ENCODE peak calls at places on chromosomes 16 and 17, in six cellular contexts. One of them, this sample, is unnamed.

GRCh38 chr16:27460663-27461482 is 58.9 kb downstream of the IL21R start:
- DNase-seq in AG04450: no peak
- DNase-seq in endothelial cell: no peak
- DNase-seq in Calu3: no peak
- DNase-seq in progenitor cell of endocrine pancreas: no peak
- DNase-seq in endothelial cell of umbilical vein: no peak
- DNase-seq in this sample: no peak

GRCh38 chr17:4476512-4477070 is 22.1 kb upstream of the SPNS2 start:
- DNase-seq in AG04450: no peak
- DNase-seq in endothelial cell: no peak
- DNase-seq in Calu3: peak; percentile 85
- DNase-seq in progenitor cell of endocrine pancreas: no peak
- DNase-seq in endothelial cell of umbilical vein: no peak
- DNase-seq in this sample: no peak

GRCh38 chr17:51260960-51261958 is 913 bp downstream of the UTP18 start:
- DNase-seq in AG04450: no peak
- DNase-seq in endothelial cell: peak; percentile 64
- DNase-seq in Calu3: peak; percentile 89
- DNase-seq in progenitor cell of endocrine pancreas: peak; percentile 65
- DNase-seq in endothelial cell of umbilical vein: peak; percentile 53
- DNase-seq in this sample: peak; percentile 79

GRCh38 chr16:68902376-68903345 is 59.3 kb downstream of the TANGO6 start:
- DNase-seq in AG04450: peak; percentile 15
- DNase-seq in endothelial cell: peak; percentile 50
- DNase-seq in Calu3: peak; percentile 76
- DNase-seq in progenitor cell of endocrine pancreas: peak; percentile 11
- DNase-seq in endothelial cell of umbilical vein: peak; percentile 77
- DNase-seq in this sample: no peak

GRCh38 chr17:79616801-79617200 is 6.0 kb upstream of the RBFOX3 start:
- DNase-seq in AG04450: no peak
- DNase-seq in endothelial cell: no peak
- DNase-seq in Calu3: no peak
- DNase-seq in progenitor cell of endocrine pancreas: no peak
- DNase-seq in endothelial cell of umbilical vein: no peak
- DNase-seq in this sample: no peak

GRCh38 chr17:72297326-72298115 is 176.7 kb downstream of the SOX9 start:
- DNase-seq in AG04450: no peak
- DNase-seq in endothelial cell: no peak
- DNase-seq in Calu3: no peak
- DNase-seq in progenitor cell of endocrine pancreas: no peak
- DNase-seq in endothelial cell of umbilical vein: no peak
- DNase-seq in this sample: no peak

GRCh38 chr16:23941963-23942564 is 106.3 kb downstream of the PRKCB start:
- DNase-seq in AG04450: no peak
- DNase-seq in endothelial cell: no peak
- DNase-seq in Calu3: no peak
- DNase-seq in progenitor cell of endocrine pancreas: no peak
- DNase-seq in endothelial cell of umbilical vein: no peak
- DNase-seq in this sample: no peak

GRCh38 chr16:78199325-78200022 is 100.0 kb downstream of the WWOX start:
- DNase-seq in AG04450: no peak
- DNase-seq in endothelial cell: no peak
- DNase-seq in Calu3: no peak
- DNase-seq in progenitor cell of endocrine pancreas: no peak
- DNase-seq in endothelial cell of umbilical vein: no peak
- DNase-seq in this sample: no peak

GRCh38 chr17:40179923-40180659 is 2.8 kb downstream of the RAPGEFL1 start:
- DNase-seq in AG04450: no peak
- DNase-seq in endothelial cell: no peak
- DNase-seq in Calu3: peak; percentile 79
- DNase-seq in progenitor cell of endocrine pancreas: no peak
- DNase-seq in endothelial cell of umbilical vein: no peak
- DNase-seq in this sample: no peak

GRCh38 chr16:71853413-71853812 is 7.6 kb downstream of the ATXN1L start:
- DNase-seq in AG04450: no peak
- DNase-seq in endothelial cell: no peak
- DNase-seq in Calu3: no peak
- DNase-seq in progenitor cell of endocrine pancreas: no peak
- DNase-seq in endothelial cell of umbilical vein: no peak
- DNase-seq in this sample: no peak

GRCh38 chr17:59830007-59830630 is 62.6 kb downstream of the TUBD1 start:
- DNase-seq in AG04450: no peak
- DNase-seq in endothelial cell: no peak
- DNase-seq in Calu3: peak; percentile 34
- DNase-seq in progenitor cell of endocrine pancreas: no peak
- DNase-seq in endothelial cell of umbilical vein: peak; percentile 44
- DNase-seq in this sample: no peak

DNA sequence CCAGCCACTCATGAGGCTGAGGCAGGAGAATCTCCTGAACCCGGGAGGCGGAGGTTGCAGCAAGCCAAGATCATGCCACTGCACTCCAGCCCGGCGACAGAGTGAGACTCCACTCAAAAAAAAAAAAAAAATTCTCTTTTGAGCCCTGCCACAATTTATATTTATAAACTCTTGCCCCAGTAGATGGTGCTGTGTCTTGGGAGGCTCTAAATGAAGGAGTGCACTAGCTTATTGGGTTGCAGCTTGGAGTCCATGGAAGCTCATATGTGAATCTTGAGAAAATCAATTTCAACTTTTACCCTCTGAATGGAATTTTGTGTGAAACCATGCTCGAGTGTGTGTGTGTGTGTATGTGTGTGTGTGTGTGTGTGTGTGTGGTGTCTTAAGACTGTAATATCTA is 420.1 kb downstream of the HS3ST4 start:
- DNase-seq in AG04450: no peak
- DNase-seq in endothelial cell: no peak
- DNase-seq in Calu3: no peak
- DNase-seq in progenitor cell of endocrine pancreas: no peak
- DNase-seq in endothelial cell of umbilical vein: no peak
- DNase-seq in this sample: no peak
- TF ChIP-seq CTCF in AG04450: no peak
- TF ChIP-seq CTCF in endothelial cell: no peak
- TF ChIP-seq CTCF in Calu3: no peak
- TF ChIP-seq CTCF in progenitor cell of endocrine pancreas: peak; percentile 20
- TF ChIP-seq CTCF in endothelial cell of umbilical vein: no peak
- TF ChIP-seq CTCF in this sample: no peak

GRCh38 chr17:78132086-78132676 is 1.6 kb downstream of the TMC8 start:
- DNase-seq in AG04450: no peak
- DNase-seq in endothelial cell: no peak
- DNase-seq in Calu3: peak; percentile 72
- DNase-seq in progenitor cell of endocrine pancreas: peak; percentile 43
- DNase-seq in endothelial cell of umbilical vein: no peak
- DNase-seq in this sample: no peak
- TF ChIP-seq CTCF in AG04450: no peak
- TF ChIP-seq CTCF in endothelial cell: no peak
- TF ChIP-seq CTCF in Calu3: no peak
- TF ChIP-seq CTCF in progenitor cell of endocrine pancreas: no peak
- TF ChIP-seq CTCF in endothelial cell of umbilical vein: no peak
- TF ChIP-seq CTCF in this sample: no peak

GRCh38 chr17:76793775-76794174 is 55.9 kb downstream of the MFSD11 start:
- DNase-seq in AG04450: no peak
- DNase-seq in endothelial cell: peak; percentile 31
- DNase-seq in Calu3: peak; percentile 37
- DNase-seq in progenitor cell of endocrine pancreas: no peak
- DNase-seq in endothelial cell of umbilical vein: peak; percentile 26
- DNase-seq in this sample: no peak
- TF ChIP-seq CTCF in AG04450: peak; percentile 56
- TF ChIP-seq CTCF in endothelial cell: no peak
- TF ChIP-seq CTCF in Calu3: peak; percentile 25
- TF ChIP-seq CTCF in progenitor cell of endocrine pancreas: peak; percentile 31
- TF ChIP-seq CTCF in endothelial cell of umbilical vein: peak; percentile 30
- TF ChIP-seq CTCF in this sample: no peak

GRCh38 chr17:14047591-14047990 is 21.7 kb upstream of the COX10 start:
- DNase-seq in AG04450: no peak
- DNase-seq in endothelial cell: no peak
- DNase-seq in Calu3: no peak
- DNase-seq in progenitor cell of endocrine pancreas: no peak
- DNase-seq in endothelial cell of umbilical vein: no peak
- DNase-seq in this sample: no peak

GRCh38 chr17:14044702-14045101 is 24.6 kb upstream of the COX10 start:
- DNase-seq in AG04450: no peak
- DNase-seq in endothelial cell: no peak
- DNase-seq in Calu3: no peak
- DNase-seq in progenitor cell of endocrine pancreas: no peak
- DNase-seq in endothelial cell of umbilical vein: peak; percentile 29
- DNase-seq in this sample: no peak

GRCh38 chr17:14050616-14051015 is 18.7 kb upstream of the COX10 start:
- DNase-seq in AG04450: no peak
- DNase-seq in endothelial cell: no peak
- DNase-seq in Calu3: no peak
- DNase-seq in progenitor cell of endocrine pancreas: no peak
- DNase-seq in endothelial cell of umbilical vein: no peak
- DNase-seq in this sample: no peak

GRCh38 chr17:14046978-14047377 is 22.3 kb upstream of the COX10 start:
- DNase-seq in AG04450: no peak
- DNase-seq in endothelial cell: no peak
- DNase-seq in Calu3: no peak
- DNase-seq in progenitor cell of endocrine pancreas: no peak
- DNase-seq in endothelial cell of umbilical vein: no peak
- DNase-seq in this sample: no peak

GRCh38 chr17:14048169-14048568 is 21.1 kb upstream of the COX10 start:
- DNase-seq in AG04450: no peak
- DNase-seq in endothelial cell: no peak
- DNase-seq in Calu3: peak; percentile 4
- DNase-seq in progenitor cell of endocrine pancreas: no peak
- DNase-seq in endothelial cell of umbilical vein: no peak
- DNase-seq in this sample: no peak
- TF ChIP-seq CTCF in AG04450: peak; percentile 43
- TF ChIP-seq CTCF in endothelial cell: peak; percentile 24
- TF ChIP-seq CTCF in Calu3: peak; percentile 44
- TF ChIP-seq CTCF in progenitor cell of endocrine pancreas: peak; percentile 47
- TF ChIP-seq CTCF in endothelial cell of umbilical vein: peak; percentile 9
- TF ChIP-seq CTCF in this sample: peak; percentile 25

This sample was measured in natural killer cell.